ENCODE peak calls at places on chromosomes 12 and 14, in ten cellular contexts. C is AG04450; T is fibroblast of villous mesenchyme; M is fibroblast of pulmonary artery; B is fibroblast of lung; S is CD8-positive, alpha-beta T cell; J is OCI-LY7; K is ovary; R is foreskin fibroblast; L is astrocyte of the spinal cord. O is an unnamed sample.
A peak's percentile ranks its signal among the peaks of the same experiment; 100 is the strongest.

GRCh38 chr12:79555006-79555925 is 135.5 kb downstream of the PAWR start:
- DNase-seq in M (peak; percentile 85), J (peak; percentile 31), B (peak; percentile 57), R (peak; percentile 76), S (no peak), K (no peak), T (peak; percentile 79), C (no peak), L (peak; percentile 71), O (no peak)

GRCh38 chr12:94247256-94247655 is 98.9 kb downstream of the PLXNC1 start:
- DNase-seq in C (no peak), K (no peak), M (no peak), J (no peak), T (no peak), L (peak; percentile 69), B (no peak), R (no peak), S (no peak), O (no peak)

GRCh38 chr12:2251485-2252179 is 198.8 kb downstream of the CACNA1C start:
- DNase-seq in S (no peak), C (no peak), R (peak; percentile 55), K (no peak), J (peak; percentile 46), B (no peak), L (peak; percentile 20), T (no peak), M (no peak), O (no peak)

GRCh38 chr12:8031872-8032241 is 659 bp upstream of the FOXJ2 start:
- DNase-seq in C (no peak), T (peak; percentile 21), J (no peak), R (no peak), L (no peak), B (no peak), K (no peak), S (no peak), M (peak; percentile 13), O (no peak)

GRCh38 chr12:48686037-48686595 is 4.1 kb upstream of the KANSL2 start:
- DNase-seq in J (no peak), M (no peak), K (no peak), L (no peak), C (no peak), B (no peak), T (no peak), R (no peak), S (no peak), O (no peak)

GRCh38 chr14:104724981-104725771 is 1.1 kb downstream of the ADSS1 start:
- DNase-seq in L (peak; percentile 33), S (no peak), K (peak; percentile 59), T (peak; percentile 59), B (no peak), J (no peak), C (no peak), M (peak; percentile 49), R (peak; percentile 74), O (no peak)

GRCh38 chr14:76958975-76959710 is 69.4 kb downstream of the IRF2BPL start:
- DNase-seq in B (peak; percentile 95), J (no peak), R (peak; percentile 52), C (no peak), S (no peak), T (peak; percentile 80), M (no peak), L (peak; percentile 79), K (no peak), O (no peak)

GRCh38 chr14:47976139-47976538 is 300.7 kb upstream of the MDGA2 start:
- DNase-seq in C (no peak), L (no peak), T (no peak), J (no peak), S (no peak), M (no peak), B (no peak), K (no peak), R (no peak), O (no peak)

GRCh38 chr14:89755816-89756215 is 198.7 kb downstream of the EFCAB11 start:
- DNase-seq in M (no peak), K (no peak), T (no peak), C (no peak), J (no peak), B (no peak), R (no peak), L (no peak), S (no peak), O (no peak)

GRCh38 chr14:91399868-91400640 is 17.6 kb downstream of the CCDC88C start:
- DNase-seq in C (no peak), R (no peak), B (no peak), K (no peak), L (no peak), S (no peak), T (no peak), M (no peak), J (peak; percentile 58), O (no peak)

GRCh38 chr14:104219731-104220224 is 81.4 kb downstream of the KIF26A start:
- DNase-seq in B (no peak), J (no peak), R (no peak), L (no peak), S (no peak), K (no peak), M (no peak), C (no peak), T (no peak), O (no peak)

GRCh38 chr14:33646692-33647260 is 304.1 kb downstream of the EGLN3 start:
- DNase-seq in T (peak; percentile 57), J (no peak), L (peak; percentile 84), R (peak; percentile 61), K (no peak), S (no peak), M (peak; percentile 76), B (peak; percentile 91), C (peak; percentile 3), O (no peak)

GRCh38 chr12:32390572-32391219 is 8.7 kb upstream of the FGD4 start:
- DNase-seq in K (peak; percentile 63), B (peak; percentile 20), J (no peak), L (peak; percentile 7), R (peak; percentile 32), S (no peak), T (peak; percentile 20), M (peak; percentile 36), C (no peak), O (no peak)

GRCh38 chr12:112282920-112283319 is 99.3 kb downstream of the HECTD4 start:
- DNase-seq in K (no peak), R (no peak), L (no peak), C (no peak), T (no peak), M (no peak), J (no peak), B (no peak), S (no peak), O (no peak)
- H3K4me3 ChIP-seq in K (no peak overlapping the region), R (no peak overlapping the region), L (no peak overlapping the region), C (no peak overlapping the region), T (no peak overlapping the region), M (no peak overlapping the region), J (no peak overlapping the region), B (no peak overlapping the region), S (no peak overlapping the region), O (no peak overlapping the region)

GRCh38 chr12:120089796-120090195 is 26.8 kb downstream of the RAB35 start:
- DNase-seq in M (no peak), L (no peak), K (no peak), S (no peak), T (no peak), J (no peak), C (no peak), R (no peak), B (no peak), O (no peak)

GRCh38 chr12:120089105-120089504 is 27.4 kb downstream of the RAB35 start:
- DNase-seq in R (no peak), M (no peak), B (no peak), K (no peak), C (no peak), T (no peak), S (no peak), L (no peak), J (no peak), O (no peak)

GRCh38 chr12:120091371-120092090 is 25.0 kb downstream of the RAB35 start:
- DNase-seq in S (no peak), B (no peak), C (no peak), M (peak; percentile 44), J (no peak), T (peak; percentile 11), K (no peak), L (no peak), R (no peak), O (no peak)

GRCh38 chr12:120090626-120091295 is 25.8 kb downstream of the RAB35 start:
- DNase-seq in T (no peak), R (no peak), L (no peak), S (no peak), C (no peak), J (no peak), M (no peak), K (no peak), B (no peak), O (no peak)

DNA sequence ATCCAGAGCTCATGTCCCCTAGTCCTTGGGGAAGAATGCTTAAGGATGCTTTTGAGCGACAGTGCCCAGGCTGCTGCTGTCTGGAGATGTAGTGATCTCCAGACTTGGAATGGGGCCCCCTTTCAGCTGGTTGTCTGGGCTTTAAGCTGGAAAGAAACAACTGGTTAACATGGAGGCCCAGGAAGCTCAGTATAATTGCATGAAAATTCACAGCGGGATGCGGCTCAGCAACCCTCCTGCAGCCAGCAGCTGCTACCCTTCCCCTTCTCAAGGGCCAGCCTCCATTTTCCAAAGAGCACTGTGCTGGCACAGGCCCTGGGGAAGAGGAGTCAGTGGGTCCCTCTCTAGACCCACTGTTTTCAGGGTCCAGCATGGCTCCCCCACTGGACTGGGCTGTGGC is 26.3 kb downstream of the RAB35 start:
- DNase-seq in C (no peak), L (no peak), B (no peak), J (no peak), M (no peak), S (no peak), R (no peak), T (no peak), K (no peak), O (no peak)
- H3K4me3 ChIP-seq in C (no peak overlapping the region), L (no peak overlapping the region), B (no peak overlapping the region), J (no peak overlapping the region), M (no peak overlapping the region), S (no peak overlapping the region), R (no peak overlapping the region), T (no peak overlapping the region), K (no peak overlapping the region), O (no peak overlapping the region)

GRCh38 chr12:75666126-75666979 is 154.9 kb upstream of the KRR1 start:
- DNase-seq in S (no peak), L (peak; percentile 58), T (peak; percentile 53), C (no peak), J (no peak), B (peak; percentile 89), R (no peak), K (no peak), M (peak; percentile 29), O (no peak)
- H3K4me3 ChIP-seq in S (no peak overlapping the region), L (no peak overlapping the region), T (no peak overlapping the region), C (no peak overlapping the region), J (no peak overlapping the region), B (no peak overlapping the region), R (no peak overlapping the region), K (no peak overlapping the region), M (no peak overlapping the region), O (no peak overlapping the region)

GRCh38 chr14:95408731-95409471 is 89.2 kb upstream of the CLMN start:
- DNase-seq in J (no peak), C (no peak), S (no peak), B (no peak), T (no peak), R (no peak), L (no peak), M (no peak), K (no peak), O (no peak)
- H3K4me3 ChIP-seq in J (no peak overlapping the region), C (no peak overlapping the region), S (no peak overlapping the region), B (no peak overlapping the region), T (no peak overlapping the region), R (no peak overlapping the region), L (no peak overlapping the region), M (no peak overlapping the region), K (no peak overlapping the region), O (no peak overlapping the region)

GRCh38 chr14:60594077-60594476 is 55.2 kb downstream of the SIX1 start:
- DNase-seq in R (no peak), S (no peak), L (no peak), M (no peak), B (no peak), K (no peak), J (no peak), T (no peak), C (no peak), O (no peak)
- H3K4me3 ChIP-seq in R (no peak overlapping the region), S (no peak overlapping the region), L (no peak overlapping the region), M (no peak overlapping the region), B (no peak overlapping the region), K (no peak overlapping the region), J (no peak overlapping the region), T (no peak overlapping the region), C (no peak overlapping the region), O (no peak overlapping the region)

O was measured in AG04449.